ENCODE peak calls at places on chromosomes 4 and X, in four cellular contexts. One of them, this sample, is unnamed.

GRCh38 chr4:147157860-147158701 is 212.4 kb upstream of the TTC29 start:
- DNase-seq in transverse colon: peak
- DNase-seq in adrenal gland: peak
- DNase-seq in AG04449: no peak
- DNase-seq in this sample: peak

GRCh38 chrX:24498975-24499374 is 33.9 kb downstream of the PDK3 start:
- DNase-seq in AG04449: no peak
- DNase-seq in transverse colon: no peak
- DNase-seq in adrenal gland: no peak
- DNase-seq in this sample: no peak

GRCh38 chrX:123424546-123424945 is 240.5 kb downstream of the GRIA3 start:
- DNase-seq in adrenal gland: no peak
- DNase-seq in AG04449: no peak
- DNase-seq in transverse colon: no peak
- DNase-seq in this sample: no peak

GRCh38 chr4:138892483-138893386 is 122.8 kb upstream of the NOCT start:
- DNase-seq in adrenal gland: no peak
- DNase-seq in AG04449: no peak
- DNase-seq in transverse colon: no peak
- DNase-seq in this sample: no peak

GRCh38 chrX:26352891-26353430 is 137.0 kb downstream of the MAGEB5 start:
- DNase-seq in AG04449: no peak
- DNase-seq in adrenal gland: no peak
- DNase-seq in transverse colon: no peak
- DNase-seq in this sample: no peak

GRCh38 chr4:121786221-121786620 is 14.9 kb upstream of the EXOSC9 start:
- DNase-seq in AG04449: no peak
- DNase-seq in adrenal gland: no peak
- DNase-seq in transverse colon: no peak
- DNase-seq in this sample: no peak

GRCh38 chr4:24798036-24798610 is 2.8 kb downstream of the SOD3 start:
- DNase-seq in AG04449: no peak
- DNase-seq in transverse colon: no peak
- DNase-seq in adrenal gland: no peak
- DNase-seq in this sample: no peak

GRCh38 chrX:153649178-153649914 is 2.3 kb downstream of the DUSP9 start:
- DNase-seq in AG04449: no peak
- DNase-seq in transverse colon: no peak
- DNase-seq in adrenal gland: peak
- DNase-seq in this sample: peak

GRCh38 chr4:26804876-26805275 is 55.8 kb upstream of the STIM2 start:
- DNase-seq in AG04449: no peak
- DNase-seq in transverse colon: no peak
- DNase-seq in adrenal gland: no peak
- DNase-seq in this sample: no peak

DNA sequence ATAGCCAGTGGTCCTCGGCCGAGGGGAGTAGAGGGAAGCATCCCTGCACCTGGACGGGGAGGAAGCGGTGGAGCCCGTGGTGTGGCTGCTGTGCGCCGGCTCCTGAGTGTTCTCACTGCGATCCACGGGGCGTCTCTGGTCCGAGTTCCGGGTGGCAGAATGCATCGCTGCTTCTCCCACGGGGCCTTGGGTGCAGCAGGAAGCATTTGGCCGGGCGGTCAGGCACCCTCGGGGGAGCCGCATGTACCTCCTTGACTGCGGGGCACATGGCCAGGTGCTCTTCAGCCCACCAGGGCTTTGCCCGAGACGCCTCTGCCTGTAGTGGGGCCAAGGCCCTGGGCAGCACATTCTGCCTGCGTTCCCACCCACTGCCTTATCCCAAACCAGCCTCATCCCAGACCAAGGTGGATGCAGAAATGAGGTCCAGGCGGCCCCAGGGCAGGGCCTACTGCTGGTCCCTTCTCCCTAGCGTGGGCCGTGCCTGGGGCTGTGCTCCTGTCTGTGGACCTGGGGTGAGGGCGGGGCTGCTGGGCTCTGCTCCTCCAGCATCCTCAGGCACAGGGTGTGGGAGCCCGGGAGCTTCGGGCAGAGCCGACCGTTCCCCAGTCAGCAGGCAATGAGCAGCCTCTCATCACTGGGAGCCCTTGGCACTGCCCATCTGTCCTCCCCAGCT is 27.5 kb downstream of the NKX1-1 start:
- DNase-seq in AG04449: no peak
- DNase-seq in transverse colon: no peak
- DNase-seq in adrenal gland: no peak
- DNase-seq in this sample: peak
- TF ChIP-seq CTCF in AG04449: no peak
- TF ChIP-seq CTCF in transverse colon: no peak
- TF ChIP-seq CTCF in adrenal gland: no peak
- TF ChIP-seq CTCF in this sample: no peak

DNA sequence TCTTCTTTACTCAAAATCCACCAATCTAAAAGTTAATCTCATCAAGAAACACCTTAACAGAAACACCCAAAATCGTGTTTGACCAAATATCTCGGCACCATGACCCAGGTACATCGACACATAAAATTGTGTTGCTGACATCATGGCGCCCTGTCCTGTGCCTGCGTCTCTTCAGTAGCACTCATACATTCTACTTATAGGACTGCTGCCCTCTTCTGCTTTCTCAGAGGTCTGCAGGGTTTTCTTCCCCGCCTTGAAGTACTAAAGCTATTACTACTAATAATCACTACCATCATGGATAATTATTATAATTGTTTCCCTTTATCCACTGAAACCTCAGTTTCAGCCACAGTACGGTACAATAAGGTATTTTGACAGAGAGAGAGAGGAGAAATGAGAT is 1403.1 kb upstream of the TENM3 start:
- DNase-seq in AG04449: no peak
- DNase-seq in transverse colon: no peak
- DNase-seq in adrenal gland: no peak
- DNase-seq in this sample: no peak
- TF ChIP-seq CTCF in AG04449: no peak
- TF ChIP-seq CTCF in transverse colon: no peak
- TF ChIP-seq CTCF in adrenal gland: no peak
- TF ChIP-seq CTCF in this sample: no peak

GRCh38 chr4:186360551-186360950 is 94.6 kb downstream of the F11 start:
- DNase-seq in adrenal gland: no peak
- DNase-seq in transverse colon: no peak
- DNase-seq in AG04449: no peak
- DNase-seq in this sample: no peak

GRCh38 chr4:186368291-186368690 is 102.3 kb downstream of the F11 start:
- DNase-seq in AG04449: no peak
- DNase-seq in transverse colon: no peak
- DNase-seq in adrenal gland: no peak
- DNase-seq in this sample: no peak

GRCh38 chr4:186366326-186366725 is 100.3 kb downstream of the F11 start:
- DNase-seq in adrenal gland: no peak
- DNase-seq in transverse colon: no peak
- DNase-seq in AG04449: no peak
- DNase-seq in this sample: no peak
- TF ChIP-seq CTCF in adrenal gland: no peak
- TF ChIP-seq CTCF in transverse colon: no peak
- TF ChIP-seq CTCF in AG04449: no peak
- TF ChIP-seq CTCF in this sample: no peak

GRCh38 chr4:7398104-7398423 is 36.7 kb downstream of the PSAPL1 start:
- DNase-seq in adrenal gland: no peak
- DNase-seq in transverse colon: peak
- DNase-seq in AG04449: no peak
- DNase-seq in this sample: no peak
- TF ChIP-seq CTCF in adrenal gland: no peak
- TF ChIP-seq CTCF in transverse colon: no peak
- TF ChIP-seq CTCF in AG04449: no peak
- TF ChIP-seq CTCF in this sample: no peak

DNA sequence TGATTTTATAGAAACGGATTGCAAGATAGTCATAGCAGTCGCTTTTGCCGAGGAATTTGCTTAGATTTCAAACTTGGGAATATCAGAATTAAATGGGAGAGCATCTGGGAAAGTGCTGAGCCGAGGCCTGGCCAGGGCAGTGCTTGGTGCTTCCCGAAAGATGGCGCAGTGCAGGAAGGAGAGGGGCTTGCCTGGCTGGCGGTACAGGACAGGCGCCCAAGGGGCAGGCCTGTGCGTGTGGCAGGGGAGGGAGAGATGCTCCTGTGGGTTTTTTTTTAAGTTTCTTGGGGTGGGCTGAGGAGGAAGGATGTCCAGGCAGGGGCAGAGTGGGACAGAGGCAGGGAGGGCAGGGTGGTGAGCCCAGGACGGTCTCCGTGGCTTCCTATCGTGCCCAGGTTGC is 241.1 kb downstream of the AFAP1 start:
- DNase-seq in transverse colon: no peak
- DNase-seq in adrenal gland: no peak
- DNase-seq in AG04449: no peak
- DNase-seq in this sample: no peak
- TF ChIP-seq CTCF in transverse colon: no peak
- TF ChIP-seq CTCF in adrenal gland: no peak
- TF ChIP-seq CTCF in AG04449: peak
- TF ChIP-seq CTCF in this sample: no peak

DNA sequence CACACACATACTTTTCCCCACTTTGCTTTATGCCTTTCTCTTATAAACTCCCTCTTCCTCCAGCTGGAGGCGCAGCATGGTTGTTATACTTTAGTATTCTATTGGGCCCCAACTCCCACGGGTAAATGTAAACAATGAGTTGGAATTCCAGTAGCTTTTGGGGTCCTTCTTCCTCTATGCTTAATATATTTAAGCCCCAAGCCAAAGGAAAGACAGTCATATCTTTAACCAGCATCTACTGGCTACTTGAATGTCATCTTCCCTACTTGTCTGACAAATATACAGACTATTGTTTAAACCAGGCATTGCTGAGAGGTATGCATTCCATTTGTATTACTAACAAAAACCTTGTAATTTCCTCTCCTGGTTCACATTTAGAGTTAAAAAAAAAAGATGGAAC is 72.9 kb downstream of the WDR19 start:
- DNase-seq in AG04449: no peak
- DNase-seq in adrenal gland: no peak
- DNase-seq in transverse colon: no peak
- DNase-seq in this sample: no peak
- TF ChIP-seq CTCF in AG04449: no peak
- TF ChIP-seq CTCF in adrenal gland: no peak
- TF ChIP-seq CTCF in transverse colon: no peak
- TF ChIP-seq CTCF in this sample: no peak

GRCh38 chr4:37970702-37971101 is 10.5 kb downstream of the PTTG2 start:
- DNase-seq in adrenal gland: peak
- DNase-seq in transverse colon: peak
- DNase-seq in AG04449: no peak
- DNase-seq in this sample: no peak
- TF ChIP-seq CTCF in adrenal gland: peak
- TF ChIP-seq CTCF in transverse colon: peak
- TF ChIP-seq CTCF in AG04449: peak
- TF ChIP-seq CTCF in this sample: no peak

GRCh38 chr4:108833041-108833440 is 70.2 kb upstream of the ETNPPL start:
- DNase-seq in transverse colon: no peak
- DNase-seq in AG04449: no peak
- DNase-seq in adrenal gland: no peak
- DNase-seq in this sample: no peak
- TF ChIP-seq CTCF in transverse colon: no peak
- TF ChIP-seq CTCF in AG04449: no peak
- TF ChIP-seq CTCF in adrenal gland: no peak
- TF ChIP-seq CTCF in this sample: no peak

GRCh38 chr4:102420563-102421221 is 75.4 kb upstream of the SLC39A8 start:
- DNase-seq in AG04449: no peak
- DNase-seq in transverse colon: no peak
- DNase-seq in adrenal gland: no peak
- DNase-seq in this sample: no peak
- TF ChIP-seq CTCF in AG04449: peak
- TF ChIP-seq CTCF in transverse colon: no peak
- TF ChIP-seq CTCF in adrenal gland: no peak
- TF ChIP-seq CTCF in this sample: no peak